ENCODE peak calls at places on chromosomes 4 and X, in four cellular contexts. V, O, G and M are unnamed samples.

GRCh38 chr4:128428397-128428796 is 140.8 kb upstream of the PGRMC2 start:
- DNase-seq in V (no peak), O (no peak), G (no peak), M (no peak)

GRCh38 chrX:120504569-120504968 is 35.5 kb upstream of the LAMP2 start:
- DNase-seq in G (no peak), V (no peak), O (no peak), M (no peak)

GRCh38 chr4:186936496-186937375 is 213.1 kb upstream of the FAT1 start:
- DNase-seq in O (peak), V (no peak), G (no peak), M (no peak)

GRCh38 chr4:86910820-86911684 is 18.8 kb upstream of the C4orf36 start:
- DNase-seq in V (no peak), O (no peak), G (no peak), M (no peak)

GRCh38 chr4:17517664-17518063 is 2.7 kb downstream of the CLRN2 start:
- DNase-seq in O (no peak), V (no peak), G (no peak), M (no peak)

GRCh38 chr4:31026216-31026615 is 306.0 kb downstream of the PCDH7 start:
- DNase-seq in G (no peak), O (no peak), V (no peak), M (no peak)

GRCh38 chrX:68896581-68896980 is 67.8 kb downstream of the EFNB1 start:
- DNase-seq in V (no peak), O (no peak), G (no peak), M (no peak)

GRCh38 chr4:127219247-127219646 is 413.5 kb upstream of the INTU start:
- DNase-seq in V (no peak), G (no peak), O (no peak), M (no peak)

GRCh38 chr4:40564815-40565505 is 64.7 kb downstream of the RBM47 start:
- DNase-seq in O (no peak), G (no peak), V (no peak), M (no peak)
- TF ChIP-seq ELF4 in O (no peak), G (no peak), V (no peak), M (no peak)

GRCh38 chr4:72858328-72858727 is 211.2 kb downstream of the COX18 start:
- DNase-seq in V (no peak), G (no peak), O (no peak), M (no peak)
- TF ChIP-seq ELF4 in V (no peak), G (no peak), O (no peak), M (no peak)

DNA sequence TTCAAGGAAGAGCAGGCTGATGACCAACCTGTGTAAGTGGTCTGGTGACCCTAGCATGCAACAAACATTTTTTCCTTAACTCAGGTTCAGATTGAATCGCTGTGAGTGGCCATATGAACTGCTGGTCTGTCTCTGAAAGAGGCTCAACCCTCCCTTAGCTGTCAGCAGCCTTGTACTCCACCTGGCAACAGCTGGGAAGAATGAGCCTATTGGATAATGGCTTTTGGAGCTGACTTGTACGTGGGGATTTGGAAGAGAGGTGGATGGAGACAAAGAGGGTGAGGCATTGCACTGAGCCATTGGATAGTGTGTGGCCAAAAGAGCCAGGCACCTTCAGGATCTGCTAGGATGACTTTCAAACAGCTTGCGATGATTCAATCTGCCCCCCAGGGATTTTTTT is 35.7 kb upstream of the BMP15 start:
- DNase-seq in V (no peak), G (no peak), O (no peak), M (no peak)
- TF ChIP-seq ELF4 in V (no peak), G (no peak), O (no peak), M (no peak)

GRCh38 chr4:148430847-148431246 is 11.4 kb downstream of the NR3C2 start:
- DNase-seq in V (no peak), G (no peak), O (no peak), M (no peak)
- TF ChIP-seq ELF4 in V (no peak), G (no peak), O (no peak), M (no peak)

GRCh38 chr4:3634281-3635089 is 102.3 kb upstream of the LRPAP1 start:
- DNase-seq in O (no peak), V (no peak), G (no peak), M (no peak)

GRCh38 chr4:3637326-3638016 is 105.2 kb upstream of the LRPAP1 start:
- DNase-seq in G (no peak), V (no peak), O (no peak), M (no peak)

GRCh38 chr4:3638080-3638715 is 106.0 kb upstream of the LRPAP1 start:
- DNase-seq in V (no peak), O (no peak), G (no peak), M (no peak)

GRCh38 chr4:3635090-3635820 is 103.0 kb upstream of the LRPAP1 start:
- DNase-seq in V (no peak), O (no peak), G (no peak), M (no peak)

GRCh38 chr4:3636628-3637320 is 104.6 kb upstream of the LRPAP1 start:
- DNase-seq in V (no peak), O (no peak), G (no peak), M (no peak)
- TF ChIP-seq ELF4 in V (no peak), O (no peak), G (no peak), M (no peak)